ENCODE peak calls at places on chromosomes 4 and X, in four cellular contexts. T, Z, P and J are unnamed samples.
A peak's percentile ranks its signal among the peaks of the same experiment; 100 is the strongest.

GRCh38 chrX:124249345-124249744 is 83.1 kb upstream of the TEX13D start:
- DNase-seq in T (no peak), Z (no peak), P (no peak), J (no peak)

GRCh38 chrX:47232803-47233332 is at the start of gene USP11:
- DNase-seq in T (peak; percentile 40), Z (no peak), P (no peak), J (peak; percentile 63)

GRCh38 chr4:33722800-33723511 is 2521.4 kb downstream of the ARAP2 start:
- DNase-seq in T (no peak), Z (no peak), P (no peak), J (no peak)

GRCh38 chrX:13716905-13717304 is 17.5 kb downstream of the TRAPPC2 start:
- DNase-seq in T (peak; percentile 38), Z (no peak), P (no peak), J (no peak)

GRCh38 chr4:122876456-122876855 is 45.9 kb downstream of the NUDT6 start:
- DNase-seq in T (no peak), Z (no peak), P (no peak), J (no peak)

GRCh38 chrX:139750390-139750789 is 42.4 kb upstream of the MCF2 start:
- DNase-seq in T (no peak), Z (no peak), P (no peak), J (no peak)

GRCh38 chrX:39957816-39958561 is 139.8 kb downstream of the BCOR start:
- DNase-seq in T (no peak), Z (no peak), P (no peak), J (no peak)

GRCh38 chr4:133637161-133637560 is 488.1 kb downstream of the PCDH10 start:
- DNase-seq in T (no peak), Z (no peak), P (no peak), J (no peak)

GRCh38 chr4:168483786-168484185 is 3.5 kb upstream of the DDX60L start:
- DNase-seq in T (no peak), Z (no peak), P (no peak), J (no peak)

GRCh38 chr4:168723569-168723968 is 226.7 kb downstream of the PALLD start:
- DNase-seq in T (no peak), Z (no peak), P (no peak), J (no peak)

GRCh38 chr4:125434136-125434535 is 119.4 kb downstream of the FAT4 start:
- DNase-seq in T (no peak), Z (no peak), P (no peak), J (no peak)

GRCh38 chr4:123777297-123777859 is 380.8 kb downstream of the SPRY1 start:
- DNase-seq in T (no peak), Z (no peak), P (no peak), J (no peak)

GRCh38 chr4:98522603-98523395 is 135.6 kb downstream of the TSPAN5 start:
- DNase-seq in T (no peak), Z (no peak), P (no peak), J (no peak)

GRCh38 chr4:1399508-1400190 is 6.6 kb downstream of the NKX1-1 start:
- DNase-seq in T (no peak), Z (no peak), P (peak; percentile 0), J (no peak)

GRCh38 chr4:120005091-120005490 is 61.6 kb downstream of the MAD2L1 start:
- DNase-seq in T (no peak), Z (no peak), P (no peak), J (no peak)

GRCh38 chr4:74039065-74039763 is 725 bp upstream of the CXCL3 start:
- DNase-seq in T (no peak), Z (no peak), P (no peak), J (no peak)

GRCh38 chrX:14936561-14936960 is 63.3 kb downstream of the MOSPD2 start:
- DNase-seq in T (no peak), Z (no peak), P (no peak), J (no peak)

GRCh38 chr4:79576480-79576803 is 168.4 kb upstream of the GK2 start:
- DNase-seq in T (no peak), Z (no peak), P (peak; percentile 12), J (no peak)

GRCh38 chrX:21963736-21964135 is 23.2 kb downstream of the SMS start:
- DNase-seq in T (no peak), Z (no peak), P (no peak), J (no peak)

GRCh38 chr4:1984406-1985191 is 24.2 kb downstream of the NELFA start:
- DNase-seq in T (no peak), Z (no peak), P (no peak), J (no peak)

GRCh38 chr4:140019619-140020367 is 134.2 kb downstream of the MAML3 start:
- DNase-seq in T (no peak), Z (no peak), P (no peak), J (no peak)

GRCh38 chrX:15916704-15917084 is 62.1 kb upstream of the AP1S2 start:
- DNase-seq in T (no peak), Z (no peak), P (no peak), J (no peak)

GRCh38 chr4:88860594-88860993 is 163.0 kb upstream of the NAP1L5 start:
- DNase-seq in T (no peak), Z (no peak), P (no peak), J (no peak)

GRCh38 chr4:544386-545105 is 31.5 kb downstream of the TMEM271 start:
- DNase-seq in T (no peak), Z (no peak), P (no peak), J (no peak)

GRCh38 chr4:5836943-5837342 is 55.9 kb downstream of the CRMP1 start:
- DNase-seq in T (no peak), Z (no peak), P (no peak), J (no peak)

GRCh38 chrX:17580529-17581155 is 156.7 kb upstream of the SCML1 start:
- DNase-seq in T (no peak), Z (no peak), P (no peak), J (no peak)

GRCh38 chrX:38636949-38637819 is 75.8 kb downstream of the TSPAN7 start:
- DNase-seq in T (no peak), Z (no peak), P (no peak), J (no peak)

GRCh38 chrX:76184276-76184675 is 11.4 kb downstream of the PBDC1 start:
- DNase-seq in T (no peak), Z (no peak), P (no peak), J (no peak)

GRCh38 chr4:41531561-41532245 is 6.3 kb upstream of the LIMCH1 start:
- DNase-seq in T (no peak), Z (no peak), P (no peak), J (no peak)

GRCh38 chr4:8201341-8201781 is 2.3 kb downstream of the SH3TC1 start:
- DNase-seq in T (no peak), Z (no peak), P (no peak), J (no peak)

GRCh38 chrX:135713795-135714194 is 356 bp downstream of the CT45A1 start:
- DNase-seq in T (no peak), Z (no peak), P (no peak), J (no peak)

GRCh38 chrX:135707880-135708279 is 5.6 kb upstream of the CT45A1 start:
- DNase-seq in T (no peak), Z (no peak), P (peak; percentile 3), J (no peak)
- TF ChIP-seq CTCF in T (no peak), Z (no peak), P (no peak), J (no peak)

GRCh38 chrX:29902004-29902403 is 313.4 kb upstream of the MAGEB2 start:
- DNase-seq in T (no peak), Z (no peak), P (no peak), J (no peak)

DNA sequence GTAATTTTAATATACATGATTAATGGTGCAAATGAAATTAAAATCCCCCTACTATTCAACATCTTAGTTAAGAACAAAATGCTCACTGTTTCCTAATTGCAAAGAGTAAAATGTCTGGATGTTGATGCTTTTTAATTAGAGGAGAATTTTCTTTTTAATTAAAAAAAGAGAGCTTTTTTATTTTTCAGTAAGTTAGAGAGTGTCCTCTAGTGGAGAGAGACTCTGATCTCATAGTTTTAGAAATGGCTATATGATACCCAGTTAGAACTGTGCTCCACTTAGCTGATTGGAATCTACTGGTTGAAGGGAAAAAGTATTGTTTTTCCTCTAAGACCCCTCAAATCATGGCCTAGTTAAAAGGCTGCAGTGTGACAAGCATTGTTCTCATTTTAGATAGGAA is 312.0 kb upstream of the MAGEB2 start:
- DNase-seq in T (no peak), Z (no peak), P (no peak), J (no peak)
- TF ChIP-seq CTCF in T (no peak), Z (no peak), P (peak; percentile 28), J (no peak)

DNA sequence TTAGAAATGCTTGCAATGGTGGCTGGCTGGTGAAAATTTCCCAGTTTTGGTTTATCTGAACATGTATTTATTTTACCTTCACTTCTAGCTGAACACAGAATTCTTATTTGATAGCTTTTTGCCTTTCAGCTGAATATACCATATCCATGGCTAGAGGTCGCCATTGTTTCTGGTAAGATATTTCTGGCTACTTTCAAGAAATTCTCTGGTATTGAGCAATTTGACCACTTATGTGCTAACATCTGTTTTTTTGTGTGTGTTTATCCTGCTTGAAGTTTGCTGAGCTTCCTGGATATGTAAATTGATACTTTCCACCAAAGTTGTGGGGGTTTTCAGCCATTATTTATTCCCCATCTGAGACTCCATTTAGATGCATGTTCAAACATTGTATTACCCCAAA is 75.4 kb downstream of the FBXW7 start:
- DNase-seq in T (no peak), Z (no peak), P (no peak), J (no peak)
- TF ChIP-seq CTCF in T (no peak), Z (no peak), P (no peak), J (no peak)

DNA sequence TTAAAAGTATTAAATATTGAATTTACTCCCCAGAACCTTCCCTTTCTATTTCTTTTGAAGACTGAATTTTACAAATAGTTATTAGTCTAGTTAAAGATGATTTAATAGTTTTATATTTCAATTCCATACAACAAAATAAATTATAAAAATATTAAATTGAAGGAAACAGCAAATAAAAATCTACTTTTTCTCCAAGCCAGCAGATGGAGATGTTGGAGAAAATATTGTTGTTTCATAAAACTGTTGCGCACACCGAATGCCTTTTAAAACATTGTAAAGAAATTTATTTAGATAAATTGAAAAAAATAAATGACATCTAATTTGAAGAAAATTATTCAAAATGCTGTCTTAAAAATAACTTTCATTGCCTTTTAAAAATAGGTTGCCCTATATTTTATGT is 5.5 kb downstream of the GRIA2 start:
- DNase-seq in T (no peak), Z (no peak), P (no peak), J (no peak)
- TF ChIP-seq CTCF in T (no peak), Z (no peak), P (no peak), J (no peak)

GRCh38 chr4:152408514-152409327 is 127.2 kb downstream of the FBXW7 start:
- DNase-seq in T (no peak), Z (no peak), P (peak; percentile 5), J (no peak)
- TF ChIP-seq CTCF in T (peak; percentile 64), Z (no peak), P (peak; percentile 64), J (peak; percentile 59)